ENCODE peak calls at places on chromosomes 1 and 21, in seven cellular contexts. H is H9; O is MCF 10A; L is endothelial cell; Y is body of pancreas; C is CD4-positive, alpha-beta T cell; B is thoracic aorta. Q is an unnamed sample.

GRCh38 chr1:84377480-84378095 is 20.7 kb upstream of the DNASE2B start:
- DNase-seq in O (peak), H (no peak), B (no peak), Y (peak), L (no peak), C (no peak), Q (no peak)

GRCh38 chr21:36260030-36260787 is 59.8 kb upstream of the MORC3 start:
- DNase-seq in B (no peak), C (peak), O (peak), L (peak), H (no peak), Y (peak), Q (peak)

GRCh38 chr1:236065509-236066005 is 667 bp upstream of the NID1 start:
- DNase-seq in H (no peak), Y (no peak), O (no peak), B (no peak), L (no peak), C (no peak), Q (no peak)

GRCh38 chr1:54375331-54376084 is 30.7 kb downstream of the SSBP3 start:
- DNase-seq in L (peak), B (no peak), Y (no peak), H (peak), C (no peak), O (no peak), Q (no peak)

GRCh38 chr1:65253800-65254319 is 55.5 kb upstream of the DNAJC6 start:
- DNase-seq in B (no peak), H (no peak), Y (no peak), O (no peak), L (no peak), C (no peak), Q (no peak)

GRCh38 chr1:228798548-228798947 is 63.3 kb downstream of the RHOU start:
- DNase-seq in B (no peak), O (no peak), H (no peak), L (no peak), C (no peak), Y (no peak), Q (no peak)

GRCh38 chr1:76075877-76076276 is 1.3 kb downstream of the ST6GALNAC3 start:
- DNase-seq in B (no peak), O (peak), C (no peak), L (no peak), Y (no peak), H (no peak), Q (no peak)

GRCh38 chr21:37365657-37366487 is 701 bp upstream of the DYRK1A start:
- DNase-seq in Y (peak), O (peak), H (peak), L (peak), B (no peak), C (no peak), Q (peak)

GRCh38 chr1:1768249-1768992 is 9.8 kb downstream of the NADK start:
- DNase-seq in Y (no peak), O (no peak), L (no peak), B (no peak), H (no peak), C (no peak), Q (no peak)

GRCh38 chr1:89356658-89357400 is 7.0 kb upstream of the GBP6 start:
- DNase-seq in H (no peak), B (no peak), L (no peak), Y (no peak), O (peak), C (no peak), Q (no peak)

GRCh38 chr1:109926662-109927300 is 16.1 kb downstream of the CSF1 start:
- DNase-seq in H (peak), O (peak), Y (no peak), C (no peak), B (no peak), L (no peak), Q (no peak)

GRCh38 chr1:110746644-110747259 is 72.0 kb upstream of the KCNA3 start:
- DNase-seq in H (peak), Y (peak), B (no peak), L (peak), O (peak), C (peak), Q (peak)

GRCh38 chr1:168373869-168374268 is 93.2 kb downstream of the TBX19 start:
- DNase-seq in L (no peak), O (peak), C (no peak), Y (no peak), H (no peak), B (no peak), Q (no peak)

GRCh38 chr1:38097256-38097655 is 50.7 kb upstream of the POU3F1 start:
- DNase-seq in B (no peak), L (no peak), Y (no peak), C (no peak), H (no peak), O (no peak), Q (no peak)

GRCh38 chr1:93237021-93237420 is 56.5 kb downstream of the CCDC18 start:
- DNase-seq in L (no peak), B (no peak), Y (no peak), O (no peak), H (no peak), C (no peak), Q (no peak)

GRCh38 chr1:54401799-54402198 is 4.4 kb downstream of the SSBP3 start:
- DNase-seq in C (no peak), B (no peak), H (no peak), Y (peak), L (no peak), O (no peak), Q (no peak)

GRCh38 chr1:201845331-201846083 is 16.6 kb downstream of the IPO9 start:
- DNase-seq in B (no peak), H (no peak), O (no peak), L (no peak), C (no peak), Y (no peak), Q (no peak)

GRCh38 chr1:21397813-21398188 is 42.1 kb upstream of the NBPF3 start:
- DNase-seq in O (no peak), B (no peak), H (peak), C (no peak), L (no peak), Y (no peak), Q (no peak)

GRCh38 chr1:50418600-50419109 is 4.6 kb downstream of the DMRTA2 start:
- DNase-seq in O (no peak), C (no peak), H (peak), Y (no peak), B (no peak), L (peak), Q (peak)

GRCh38 chr1:246020231-246020954 is 486.7 kb downstream of the SMYD3 start:
- DNase-seq in H (no peak), Y (no peak), B (no peak), O (no peak), L (no peak), C (no peak), Q (no peak)

GRCh38 chr1:14543191-14543849 is 55.2 kb upstream of the KAZN start:
- DNase-seq in B (no peak), O (peak), L (no peak), H (no peak), Y (no peak), C (no peak), Q (no peak)

GRCh38 chr1:11052839-11053757 is 6.1 kb upstream of the MASP2 start:
- DNase-seq in L (no peak), O (no peak), H (no peak), C (no peak), B (no peak), Y (peak), Q (no peak)

GRCh38 chr1:41097105-41097504 is 75.6 kb upstream of the SLFNL1 start:
- DNase-seq in Y (no peak), C (no peak), B (no peak), O (no peak), H (no peak), L (no peak), Q (no peak)

GRCh38 chr1:63223426-63223825 is 98.9 kb upstream of the FOXD3 start:
- DNase-seq in O (no peak), C (no peak), H (no peak), L (no peak), Y (no peak), B (no peak), Q (no peak)

GRCh38 chr1:150626150-150626549 is 3.3 kb downstream of the ENSA start:
- DNase-seq in C (no peak), H (no peak), O (peak), Y (no peak), L (no peak), B (no peak), Q (no peak)

GRCh38 chr1:42933610-42934009 is 25.1 kb downstream of the SLC2A1 start:
- DNase-seq in B (no peak), H (peak), L (no peak), O (no peak), C (no peak), Y (peak), Q (no peak)
- TF ChIP-seq CTCF in B (no peak), H (no peak), L (no peak), O (no peak), C (no peak), Y (no peak), Q (no peak)

DNA sequence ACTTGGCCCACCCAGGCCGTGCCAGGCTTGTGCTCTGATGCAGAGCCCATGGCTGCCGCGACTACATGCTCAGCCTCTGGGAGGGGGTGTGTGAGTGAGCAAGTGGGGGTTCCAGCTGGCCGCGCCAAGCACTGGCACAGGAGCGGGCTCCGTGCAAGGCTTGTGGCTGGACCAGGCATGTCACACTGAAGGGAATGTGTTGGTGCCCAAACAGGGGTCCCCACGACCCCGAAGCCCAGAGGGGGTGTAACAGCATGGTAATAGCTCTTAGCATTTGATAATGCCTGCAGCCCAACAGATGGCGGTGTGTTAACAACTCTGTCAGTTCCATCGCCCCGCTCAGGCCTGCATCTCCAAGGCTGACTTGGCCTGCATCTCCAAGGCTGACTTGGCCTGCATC is 38.3 kb upstream of the CD46 start:
- DNase-seq in L (no peak), B (no peak), Y (no peak), H (peak), O (no peak), C (no peak), Q (no peak)
- TF ChIP-seq CTCF in L (no peak), B (no peak), Y (no peak), H (no peak), O (no peak), C (no peak), Q (no peak)

DNA sequence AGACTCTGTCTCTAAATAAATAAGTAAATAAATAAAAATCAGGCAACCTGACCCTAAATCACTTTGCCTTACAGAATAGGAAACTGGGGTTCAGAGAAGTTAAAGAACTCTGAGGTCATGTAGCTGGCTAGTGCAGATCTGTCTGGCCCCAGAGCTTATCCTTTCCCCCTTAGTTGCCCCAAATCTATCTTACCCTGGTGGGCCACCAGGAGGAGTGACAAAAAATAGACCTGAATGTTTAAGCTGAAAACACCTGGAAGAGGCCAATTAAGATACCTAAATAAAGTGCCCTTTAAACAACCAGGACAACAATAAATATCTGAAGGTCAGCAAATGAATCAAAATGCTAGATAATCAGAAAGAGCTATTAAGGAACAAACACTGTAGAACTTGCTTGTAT is 59.7 kb downstream of the TEX35 start:
- DNase-seq in O (no peak), L (no peak), H (no peak), B (no peak), C (no peak), Y (no peak), Q (no peak)
- TF ChIP-seq CTCF in O (no peak), L (no peak), H (peak), B (no peak), C (no peak), Y (no peak), Q (no peak)

GRCh38 chr1:23745515-23745914 is 2.2 kb downstream of the ELOA start:
- DNase-seq in O (peak), Y (peak), B (no peak), L (no peak), C (no peak), H (no peak), Q (no peak)
- TF ChIP-seq CTCF in O (peak), Y (peak), B (no peak), L (peak), C (no peak), H (peak), Q (no peak)

DNA sequence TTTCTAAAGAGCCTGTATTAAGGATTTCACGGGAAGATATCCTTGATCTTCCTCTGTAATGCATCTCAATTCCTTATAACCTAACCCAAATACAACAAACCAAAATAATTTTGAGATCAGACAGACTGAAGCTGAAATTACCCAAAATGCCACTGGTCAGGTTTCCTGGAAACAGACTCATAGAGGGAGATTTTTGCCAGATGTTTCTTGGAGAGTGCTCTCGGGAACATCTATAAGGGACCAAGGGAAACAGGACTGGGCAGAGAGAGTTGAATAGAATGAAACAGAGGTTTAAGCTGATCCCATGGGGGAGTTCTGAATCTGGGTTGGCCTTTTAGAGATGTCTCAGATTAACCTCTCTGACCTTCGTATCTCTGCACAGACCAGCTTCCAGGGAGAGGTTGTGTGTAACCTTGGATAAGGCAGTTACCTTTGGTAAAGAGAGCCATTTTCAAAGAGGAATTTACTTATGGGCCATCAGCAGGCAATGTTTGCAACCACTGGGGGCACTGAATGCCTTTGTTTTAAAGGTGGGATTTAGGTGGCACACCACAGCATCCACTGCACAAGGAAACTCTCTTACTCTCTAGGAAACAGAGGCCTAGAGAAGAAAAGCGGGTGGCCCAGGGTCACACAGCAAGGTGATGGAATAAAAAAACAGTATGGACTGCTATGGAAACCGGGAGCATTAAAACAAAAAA is 130.8 kb upstream of the SGIP1 start:
- DNase-seq in O (no peak), C (no peak), H (no peak), Y (no peak), L (no peak), B (no peak), Q (no peak)
- TF ChIP-seq CTCF in O (no peak), C (no peak), H (peak), Y (no peak), L (no peak), B (no peak), Q (no peak)

GRCh38 chr1:220786337-220787068 is at the start of gene MTARC1:
- DNase-seq in C (no peak), L (peak), H (peak), Y (peak), O (peak), B (no peak), Q (peak)
- TF ChIP-seq CTCF in C (no peak), L (no peak), H (peak), Y (peak), O (peak), B (peak), Q (no peak)

GRCh38 chr1:162372159-162373071 is 4.2 kb downstream of the SPATA46 start:
- DNase-seq in H (no peak), C (no peak), Y (no peak), B (no peak), L (no peak), O (no peak), Q (no peak)
- TF ChIP-seq CTCF in H (no peak), C (no peak), Y (no peak), B (no peak), L (no peak), O (no peak), Q (no peak)

Q was measured in mesothelial cell of epicardium.